ENCODE peak calls at places on chromosome 19, in ten cellular contexts. One of them, this sample, is unnamed.

GRCh38 chr19:18438331-18439024 is 545 bp upstream of the ISYNA1 start:
- DNase-seq in ascending aorta: no peak
- DNase-seq in anterior cingulate cortex: no peak
- DNase-seq in colonic mucosa: no peak
- DNase-seq in cardiac fibroblast: peak; percentile 88
- DNase-seq in putamen: no peak
- DNase-seq in Daoy: peak; percentile 69
- DNase-seq in ecto neural progenitor cell: peak; percentile 84
- DNase-seq in HFFc6: no peak
- DNase-seq in stimulated activated CD4-positive, alpha-beta T cell treated with anti-CD3 and anti-CD28 coated beads, Interleukin-15, amount 100 ng/mL, for 1 hour: no peak
- DNase-seq in this sample: no peak

GRCh38 chr19:13795595-13796300 is 505 bp downstream of the ZSWIM4 start:
- DNase-seq in ascending aorta: no peak
- DNase-seq in anterior cingulate cortex: no peak
- DNase-seq in colonic mucosa: peak; percentile 32
- DNase-seq in cardiac fibroblast: no peak
- DNase-seq in putamen: no peak
- DNase-seq in Daoy: peak; percentile 69
- DNase-seq in ecto neural progenitor cell: no peak
- DNase-seq in HFFc6: no peak
- DNase-seq in stimulated activated CD4-positive, alpha-beta T cell treated with anti-CD3 and anti-CD28 coated beads, Interleukin-15, amount 100 ng/mL, for 1 hour: no peak
- DNase-seq in this sample: no peak

GRCh38 chr19:2215281-2215751 is 20.8 kb downstream of the PLEKHJ1 start:
- DNase-seq in ascending aorta: no peak
- DNase-seq in anterior cingulate cortex: no peak
- DNase-seq in colonic mucosa: no peak
- DNase-seq in cardiac fibroblast: no peak
- DNase-seq in putamen: peak; percentile 80
- DNase-seq in Daoy: no peak
- DNase-seq in ecto neural progenitor cell: peak; percentile 62
- DNase-seq in HFFc6: no peak
- DNase-seq in stimulated activated CD4-positive, alpha-beta T cell treated with anti-CD3 and anti-CD28 coated beads, Interleukin-15, amount 100 ng/mL, for 1 hour: no peak
- DNase-seq in this sample: no peak

GRCh38 chr19:10102787-10103236 is 334 bp upstream of the ANGPTL6 start:
- DNase-seq in ascending aorta: no peak
- DNase-seq in anterior cingulate cortex: no peak
- DNase-seq in colonic mucosa: no peak
- DNase-seq in cardiac fibroblast: no peak
- DNase-seq in putamen: no peak
- DNase-seq in Daoy: no peak
- DNase-seq in ecto neural progenitor cell: no peak
- DNase-seq in HFFc6: no peak
- DNase-seq in stimulated activated CD4-positive, alpha-beta T cell treated with anti-CD3 and anti-CD28 coated beads, Interleukin-15, amount 100 ng/mL, for 1 hour: no peak
- DNase-seq in this sample: no peak

GRCh38 chr19:38478273-38478971 is 44.9 kb downstream of the RYR1 start:
- DNase-seq in ascending aorta: no peak
- DNase-seq in anterior cingulate cortex: no peak
- DNase-seq in colonic mucosa: no peak
- DNase-seq in cardiac fibroblast: no peak
- DNase-seq in putamen: no peak
- DNase-seq in Daoy: peak; percentile 50
- DNase-seq in ecto neural progenitor cell: no peak
- DNase-seq in HFFc6: no peak
- DNase-seq in stimulated activated CD4-positive, alpha-beta T cell treated with anti-CD3 and anti-CD28 coated beads, Interleukin-15, amount 100 ng/mL, for 1 hour: no peak
- DNase-seq in this sample: no peak

GRCh38 chr19:30102666-30103065 is 160.6 kb downstream of the URI1 start:
- DNase-seq in ascending aorta: no peak
- DNase-seq in anterior cingulate cortex: no peak
- DNase-seq in colonic mucosa: no peak
- DNase-seq in cardiac fibroblast: no peak
- DNase-seq in putamen: no peak
- DNase-seq in Daoy: no peak
- DNase-seq in ecto neural progenitor cell: no peak
- DNase-seq in HFFc6: no peak
- DNase-seq in stimulated activated CD4-positive, alpha-beta T cell treated with anti-CD3 and anti-CD28 coated beads, Interleukin-15, amount 100 ng/mL, for 1 hour: no peak
- DNase-seq in this sample: no peak

GRCh38 chr19:7679017-7679720 is 1.5 kb upstream of the TRAPPC5 start:
- DNase-seq in ascending aorta: no peak
- DNase-seq in anterior cingulate cortex: no peak
- DNase-seq in colonic mucosa: no peak
- DNase-seq in cardiac fibroblast: no peak
- DNase-seq in putamen: peak; percentile 18
- DNase-seq in Daoy: no peak
- DNase-seq in ecto neural progenitor cell: no peak
- DNase-seq in HFFc6: no peak
- DNase-seq in stimulated activated CD4-positive, alpha-beta T cell treated with anti-CD3 and anti-CD28 coated beads, Interleukin-15, amount 100 ng/mL, for 1 hour: peak; percentile 48
- DNase-seq in this sample: no peak

GRCh38 chr19:31957711-31958110 is 387.7 kb upstream of the ZNF507 start:
- DNase-seq in ascending aorta: no peak
- DNase-seq in anterior cingulate cortex: no peak
- DNase-seq in colonic mucosa: no peak
- DNase-seq in cardiac fibroblast: no peak
- DNase-seq in putamen: no peak
- DNase-seq in Daoy: no peak
- DNase-seq in ecto neural progenitor cell: no peak
- DNase-seq in HFFc6: no peak
- DNase-seq in stimulated activated CD4-positive, alpha-beta T cell treated with anti-CD3 and anti-CD28 coated beads, Interleukin-15, amount 100 ng/mL, for 1 hour: no peak
- DNase-seq in this sample: no peak

GRCh38 chr19:45531349-45531748 is 24.1 kb downstream of the VASP start:
- DNase-seq in ascending aorta: no peak
- DNase-seq in anterior cingulate cortex: no peak
- DNase-seq in colonic mucosa: no peak
- DNase-seq in cardiac fibroblast: no peak
- DNase-seq in putamen: no peak
- DNase-seq in Daoy: no peak
- DNase-seq in ecto neural progenitor cell: no peak
- DNase-seq in HFFc6: no peak
- DNase-seq in stimulated activated CD4-positive, alpha-beta T cell treated with anti-CD3 and anti-CD28 coated beads, Interleukin-15, amount 100 ng/mL, for 1 hour: no peak
- DNase-seq in this sample: no peak

GRCh38 chr19:2555422-2556220 is 79.7 kb downstream of the GADD45B start:
- DNase-seq in ascending aorta: no peak
- DNase-seq in anterior cingulate cortex: no peak
- DNase-seq in colonic mucosa: no peak
- DNase-seq in cardiac fibroblast: no peak
- DNase-seq in putamen: no peak
- DNase-seq in Daoy: no peak
- DNase-seq in ecto neural progenitor cell: no peak
- DNase-seq in HFFc6: no peak
- DNase-seq in stimulated activated CD4-positive, alpha-beta T cell treated with anti-CD3 and anti-CD28 coated beads, Interleukin-15, amount 100 ng/mL, for 1 hour: no peak
- DNase-seq in this sample: no peak